ENCODE peak calls at places on chromosomes 12 and 14, in seven cellular contexts. D, L, U, R, M, W and J are unnamed samples.

GRCh38 chr14:61298834-61299233 is 17.7 kb upstream of the TMEM30B start:
- DNase-seq in W (no peak), L (no peak), U (no peak), D (no peak), R (no peak), M (no peak), J (no peak)

GRCh38 chr14:94388027-94388895 is at the start of gene SERPINA1:
- DNase-seq in L (no peak), W (no peak), D (no peak), U (no peak), R (peak), M (no peak), J (no peak)

GRCh38 chr14:96135285-96135684 is 69.4 kb upstream of the BDKRB2 start:
- DNase-seq in R (no peak), U (no peak), M (no peak), L (no peak), W (no peak), D (no peak), J (no peak)

GRCh38 chr12:108663324-108664015 is 29.8 kb upstream of the SELPLG start:
- DNase-seq in M (no peak), L (no peak), U (no peak), R (no peak), W (no peak), D (no peak), J (no peak)

GRCh38 chr14:41404121-41404520 is 202.6 kb upstream of the LRFN5 start:
- DNase-seq in R (no peak), W (no peak), M (no peak), D (no peak), U (no peak), L (no peak), J (no peak)

GRCh38 chr12:42017036-42017435 is 127.6 kb downstream of the GXYLT1 start:
- DNase-seq in W (no peak), U (no peak), R (no peak), M (no peak), L (no peak), D (no peak), J (no peak)

GRCh38 chr12:82695531-82695930 is 8.8 kb downstream of the TMTC2 start:
- DNase-seq in W (no peak), M (no peak), R (no peak), D (no peak), L (no peak), U (no peak), J (no peak)

GRCh38 chr12:19885092-19885813 is 446.0 kb downstream of the AEBP2 start:
- DNase-seq in D (no peak), L (no peak), M (no peak), R (no peak), W (no peak), U (no peak), J (no peak)

GRCh38 chr14:105159344-105159743 is 9.2 kb downstream of the JAG2 start:
- DNase-seq in W (no peak), M (no peak), U (no peak), L (no peak), R (no peak), D (no peak), J (no peak)

GRCh38 chr14:91242635-91243034 is 1.9 kb downstream of the GPR68 start:
- DNase-seq in M (no peak), U (no peak), L (no peak), D (no peak), R (no peak), W (no peak), J (no peak)

GRCh38 chr14:74882103-74882920 is 596 bp downstream of the DLST start:
- DNase-seq in R (no peak), W (no peak), M (peak), L (peak), U (no peak), D (no peak), J (peak)

GRCh38 chr14:63362305-63362914 is 43.7 kb upstream of the GPHB5 start:
- DNase-seq in M (no peak), D (no peak), L (no peak), W (no peak), U (no peak), R (no peak), J (no peak)

GRCh38 chr14:92135269-92135668 is 13.5 kb downstream of the CPSF2 start:
- DNase-seq in R (peak), W (peak), L (peak), U (no peak), M (peak), D (no peak), J (no peak)

GRCh38 chr14:104107611-104108569 is 22.4 kb downstream of the ASPG start:
- DNase-seq in R (no peak), W (no peak), D (no peak), U (no peak), M (peak), L (peak), J (peak)

GRCh38 chr14:103872492-103873113 is 25.2 kb upstream of the PPP1R13B start:
- DNase-seq in M (no peak), R (no peak), W (no peak), D (no peak), U (no peak), L (no peak), J (no peak)

GRCh38 chr12:54917001-54917488 is 62.7 kb downstream of the MUCL1 start:
- DNase-seq in M (no peak), D (no peak), L (no peak), R (no peak), U (no peak), W (no peak), J (no peak)

GRCh38 chr12:6067152-6067916 is 57.1 kb downstream of the VWF start:
- DNase-seq in R (peak), M (peak), W (peak), D (no peak), L (peak), U (no peak), J (peak)
- TF ChIP-seq JUND in R (no peak), M (no peak), W (no peak), D (no peak), L (no peak), U (no peak), J (no peak)

GRCh38 chr14:24673534-24674203 is 39.7 kb upstream of the GZMB start:
- DNase-seq in L (no peak), W (no peak), U (no peak), R (no peak), M (no peak), D (peak), J (no peak)

GRCh38 chr14:24670594-24670993 is 36.6 kb upstream of the GZMB start:
- DNase-seq in L (no peak), U (no peak), W (no peak), R (no peak), D (no peak), M (no peak), J (no peak)

GRCh38 chr14:24677956-24678355 is 44.0 kb upstream of the GZMB start:
- DNase-seq in W (no peak), D (no peak), M (no peak), U (no peak), L (no peak), R (no peak), J (no peak)

GRCh38 chr14:24673059-24673458 is 39.1 kb upstream of the GZMB start:
- DNase-seq in W (no peak), M (no peak), L (no peak), D (no peak), U (no peak), R (no peak), J (no peak)

GRCh38 chr14:24674204-24674970 is 40.4 kb upstream of the GZMB start:
- DNase-seq in M (no peak), U (no peak), W (no peak), L (no peak), D (no peak), R (no peak), J (no peak)
- TF ChIP-seq JUND in M (no peak), U (no peak), W (no peak), L (no peak), D (no peak), R (no peak), J (no peak)

DNA sequence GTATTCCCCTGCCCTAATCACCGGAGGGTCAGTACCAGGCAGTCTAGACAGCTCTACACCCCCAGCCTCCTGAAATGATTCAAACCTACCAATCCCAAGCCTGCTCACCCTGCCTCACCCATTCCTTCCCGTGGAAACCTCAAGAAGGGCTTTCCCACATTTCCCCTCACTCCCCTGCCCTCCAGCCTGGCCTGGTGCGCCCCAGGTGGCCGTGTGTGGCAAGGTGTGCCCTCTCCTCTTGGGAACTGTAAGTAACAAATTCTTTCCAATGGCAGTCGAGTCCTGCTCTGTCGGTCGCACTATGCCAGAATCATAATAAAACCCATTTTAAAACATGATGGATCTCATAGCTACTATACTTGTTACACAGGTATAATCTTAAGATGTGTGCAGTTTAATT is 13.9 kb upstream of the DEGS2 start:
- DNase-seq in U (no peak), L (no peak), D (no peak), W (no peak), R (no peak), M (no peak), J (no peak)
- TF ChIP-seq JUND in U (no peak), L (no peak), D (no peak), W (no peak), R (no peak), M (no peak), J (no peak)

DNA sequence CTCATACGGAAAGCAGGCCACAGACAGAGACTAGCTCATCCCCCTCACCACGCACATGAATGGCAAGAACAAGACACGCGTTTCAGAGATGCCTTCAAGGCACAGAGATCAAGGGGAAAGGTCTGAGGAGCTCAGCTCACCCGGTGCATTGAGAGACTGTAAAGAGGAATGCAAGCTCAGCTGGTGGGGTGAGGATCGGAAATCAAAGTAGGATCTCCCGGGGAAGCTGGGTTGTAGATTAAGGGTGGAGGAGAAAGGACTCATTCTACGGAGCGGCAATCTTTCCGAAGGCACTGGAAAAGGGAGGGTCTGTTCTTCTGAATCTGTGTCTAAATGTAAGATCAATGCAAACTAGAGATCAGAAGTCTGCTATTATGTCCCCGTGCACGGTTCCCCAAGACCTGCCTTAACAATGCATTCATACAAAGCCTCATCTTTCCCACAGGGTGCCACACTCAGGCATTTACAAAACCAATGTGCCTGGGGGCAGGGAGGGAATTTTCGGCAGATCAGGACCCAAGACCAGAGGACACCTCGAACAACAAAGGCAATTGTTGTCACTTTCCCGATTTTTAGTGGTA is 41.6 kb upstream of the PYGL start:
- DNase-seq in W (no peak), U (no peak), L (no peak), R (no peak), D (no peak), M (no peak), J (no peak)
- TF ChIP-seq JUND in W (no peak), U (no peak), L (no peak), R (no peak), D (no peak), M (no peak), J (no peak)

DNA sequence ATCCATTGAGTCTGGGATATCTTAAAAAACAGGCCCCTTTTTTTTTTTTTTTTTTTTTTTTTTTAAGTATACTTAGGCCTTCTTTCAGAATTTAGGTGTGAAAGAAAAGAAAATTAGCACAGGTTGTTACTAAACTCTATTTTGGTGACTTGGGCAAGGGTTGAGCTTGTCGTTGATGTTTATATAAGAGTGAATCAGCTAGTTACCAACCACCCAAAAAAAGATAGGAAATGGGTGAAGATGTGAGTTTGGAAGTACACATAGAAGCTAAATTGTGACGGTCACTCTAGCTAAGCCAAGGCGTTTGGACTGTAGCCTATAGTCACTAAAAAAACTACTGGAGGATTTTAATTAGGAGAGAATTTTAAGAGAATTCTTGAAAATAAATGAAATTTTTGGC is 1247.2 kb downstream of the AACS start:
- DNase-seq in W (no peak), R (no peak), L (no peak), U (no peak), D (no peak), M (no peak), J (no peak)
- TF ChIP-seq JUND in W (no peak), R (no peak), L (no peak), U (no peak), D (no peak), M (no peak), J (no peak)

GRCh38 chr12:52324068-52324444 is 2.9 kb upstream of the KRT83 start:
- DNase-seq in L (no peak), W (no peak), R (no peak), D (no peak), M (no peak), U (no peak), J (no peak)

GRCh38 chr12:52323001-52323400 is 1.8 kb upstream of the KRT83 start:
- DNase-seq in M (no peak), R (no peak), D (no peak), L (no peak), W (no peak), U (no peak), J (no peak)

GRCh38 chr12:52320784-52321400 is at the start of gene KRT83:
- DNase-seq in W (no peak), U (no peak), L (no peak), M (no peak), R (no peak), D (no peak), J (no peak)

GRCh38 chr12:52321433-52321832 is 235 bp upstream of the KRT83 start:
- DNase-seq in U (no peak), D (no peak), W (no peak), L (no peak), M (no peak), R (no peak), J (no peak)

GRCh38 chr12:52323416-52324067 is 2.3 kb upstream of the KRT83 start:
- DNase-seq in U (no peak), M (no peak), W (no peak), D (no peak), R (no peak), L (no peak), J (no peak)
- TF ChIP-seq JUND in U (no peak), M (no peak), W (no peak), D (no peak), R (no peak), L (no peak), J (no peak)

GRCh38 chr12:105100998-105101397 is 6.5 kb upstream of the WASHC4 start:
- DNase-seq in U (no peak), L (no peak), W (no peak), D (no peak), M (no peak), R (no peak), J (no peak)
- TF ChIP-seq JUND in U (no peak), L (no peak), W (no peak), D (no peak), M (no peak), R (no peak), J (no peak)

DNA sequence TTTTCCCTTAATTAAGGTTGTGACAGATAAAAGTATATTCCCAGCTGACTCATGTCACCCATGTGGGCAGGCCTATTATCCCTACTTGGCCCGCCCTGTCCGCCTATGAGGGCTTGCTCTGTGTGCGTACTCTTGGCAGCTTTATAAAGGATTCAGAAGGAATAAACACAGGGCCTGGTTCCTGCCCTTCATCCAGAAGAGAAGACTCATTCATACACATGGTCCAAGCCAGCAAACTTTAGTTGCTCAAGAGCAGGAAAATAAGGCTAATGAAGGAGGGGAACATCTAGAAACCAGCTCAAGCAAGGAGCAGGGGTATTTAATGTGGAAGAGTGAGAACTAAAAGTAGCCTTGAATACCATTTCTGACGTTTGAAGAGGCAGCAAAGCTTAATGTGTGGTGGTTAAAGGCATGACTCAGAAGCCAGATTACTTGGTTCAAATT is 141.9 kb downstream of the CRADD start:
- DNase-seq in R (no peak), D (no peak), M (no peak), W (no peak), L (no peak), U (no peak), J (no peak)
- TF ChIP-seq JUND in R (no peak), D (no peak), M (no peak), W (no peak), L (no peak), U (no peak), J (no peak)